ENCODE peak calls at places on chromosome 7, in eight cellular contexts. X is NCI-H774; I is breast epithelium; R is A549; E is left cardiac atrium; U is NCI-H1092; A is hypothalamus; J is activated T-cell treated with anti-CD3 and anti-CD28 coated beads, Interleukin-2, amount 50 U/mL, for 1 hour. H is an unnamed sample.

GRCh38 chr7:18426564-18427226 is 68.9 kb upstream of the HDAC9 start:
- DNase-seq in X (no peak), I (no peak), J (no peak), U (no peak), E (no peak), R (no peak), A (no peak), H (no peak)

GRCh38 chr7:157807510-157807909 is 470.7 kb downstream of the DNAJB6 start:
- DNase-seq in E (no peak), X (no peak), U (no peak), A (no peak), I (no peak), R (peak; percentile 32), J (no peak), H (no peak)

GRCh38 chr7:158948376-158948775 is 92.0 kb downstream of the DYNC2I1 start:
- DNase-seq in A (no peak), E (no peak), I (no peak), R (no peak), X (no peak), J (no peak), U (no peak), H (no peak)

GRCh38 chr7:15620491-15621185 is 58.8 kb upstream of the AGMO start:
- DNase-seq in U (no peak), A (no peak), J (no peak), R (no peak), I (no peak), X (no peak), E (no peak), H (no peak)

GRCh38 chr7:150448789-150449147 is 1.7 kb upstream of the GIMAP8 start:
- DNase-seq in I (peak; percentile 63), A (peak; percentile 71), E (peak; percentile 86), X (peak; percentile 55), R (peak; percentile 60), J (peak; percentile 89), U (peak; percentile 73), H (peak; percentile 87)

GRCh38 chr7:43152696-43153095 is 40.2 kb downstream of the HECW1 start:
- DNase-seq in I (no peak), A (no peak), J (no peak), E (no peak), U (no peak), X (no peak), R (no peak), H (no peak)

GRCh38 chr7:141477866-141478265 is 73.3 kb upstream of the AGK start:
- DNase-seq in I (no peak), J (no peak), E (peak; percentile 34), X (no peak), R (no peak), U (no peak), A (no peak), H (no peak)

GRCh38 chr7:70069977-70070376 is 471.7 kb downstream of the AUTS2 start:
- DNase-seq in U (no peak), R (no peak), E (no peak), X (no peak), I (no peak), A (no peak), J (no peak), H (no peak)